ENCODE peak calls at places on chromosome 3, in four cellular contexts. G, M, C and F are unnamed samples.

GRCh38 chr3:63141-63845 is 133.3 kb upstream of the CHL1 start:
- DNase-seq in G (no peak), M (no peak), C (peak; percentile 39), F (no peak)

GRCh38 chr3:154151969-154152368 is 30.8 kb downstream of the ARHGEF26 start:
- DNase-seq in G (no peak), M (no peak), C (no peak), F (no peak)

GRCh38 chr3:58200846-58201355 is 9.9 kb downstream of the DNASE1L3 start:
- DNase-seq in G (no peak), M (no peak), C (no peak), F (no peak)

GRCh38 chr3:43094851-43095250 is 11.0 kb downstream of the POMGNT2 start:
- DNase-seq in G (no peak), M (no peak), C (no peak), F (peak; percentile 79)

GRCh38 chr3:154819491-154819890 is 260.6 kb upstream of the MME start:
- DNase-seq in G (no peak), M (no peak), C (no peak), F (no peak)

GRCh38 chr3:105883798-105884377 is 15.1 kb upstream of the CBLB start:
- DNase-seq in G (no peak), M (no peak), C (no peak), F (no peak)

GRCh38 chr3:50265988-50266387 is 3.0 kb upstream of the SEMA3B start:
- DNase-seq in G (no peak), M (no peak), C (no peak), F (peak; percentile 32)

GRCh38 chr3:65873028-65873427 is 165.7 kb downstream of the MAGI1 start:
- DNase-seq in G (no peak), M (no peak), C (no peak), F (no peak)

GRCh38 chr3:20558161-20558560 is 372.2 kb upstream of the SGO1 start:
- DNase-seq in G (no peak), M (no peak), C (no peak), F (no peak)

GRCh38 chr3:86948840-86949239 is 42.1 kb downstream of the VGLL3 start:
- DNase-seq in G (no peak), M (no peak), C (no peak), F (no peak)

GRCh38 chr3:187101184-187102072 is 37.9 kb downstream of the RPL39L start:
- DNase-seq in G (peak; percentile 55), M (peak; percentile 87), C (peak; percentile 43), F (peak; percentile 84)

GRCh38 chr3:58095471-58096145 is 87.4 kb downstream of the FLNB start:
- DNase-seq in G (no peak), M (peak; percentile 59), C (no peak), F (peak; percentile 82)

GRCh38 chr3:127750226-127751031 is 71.9 kb downstream of the MGLL start:
- DNase-seq in G (no peak), M (no peak), C (no peak), F (peak; percentile 28)

GRCh38 chr3:127406309-127407025 is 118.6 kb upstream of the PRR20G start:
- DNase-seq in G (no peak), M (peak; percentile 40), C (peak; percentile 36), F (no peak)

GRCh38 chr3:18401298-18401961 is 23.7 kb downstream of the SATB1 start:
- DNase-seq in G (no peak), M (no peak), C (no peak), F (peak; percentile 10)

GRCh38 chr3:100256724-100257123 is 4.1 kb upstream of the TBC1D23 start:
- DNase-seq in G (no peak), M (no peak), C (no peak), F (no peak)

GRCh38 chr3:25849641-25850040 is 59.8 kb downstream of the OXSM start:
- DNase-seq in G (no peak), M (no peak), C (no peak), F (no peak)

GRCh38 chr3:170914690-170915089 is 6.3 kb upstream of the EIF5A2 start:
- DNase-seq in G (no peak), M (no peak), C (no peak), F (no peak)
- H3K9me3 ChIP-seq in G (no peaks in the 10 kb centered on the region), M (peaks cover 6% of the 10 kb centered on the region), C (peaks cover 25% of the 10 kb centered on the region), F (no peaks in the 10 kb centered on the region)

DNA sequence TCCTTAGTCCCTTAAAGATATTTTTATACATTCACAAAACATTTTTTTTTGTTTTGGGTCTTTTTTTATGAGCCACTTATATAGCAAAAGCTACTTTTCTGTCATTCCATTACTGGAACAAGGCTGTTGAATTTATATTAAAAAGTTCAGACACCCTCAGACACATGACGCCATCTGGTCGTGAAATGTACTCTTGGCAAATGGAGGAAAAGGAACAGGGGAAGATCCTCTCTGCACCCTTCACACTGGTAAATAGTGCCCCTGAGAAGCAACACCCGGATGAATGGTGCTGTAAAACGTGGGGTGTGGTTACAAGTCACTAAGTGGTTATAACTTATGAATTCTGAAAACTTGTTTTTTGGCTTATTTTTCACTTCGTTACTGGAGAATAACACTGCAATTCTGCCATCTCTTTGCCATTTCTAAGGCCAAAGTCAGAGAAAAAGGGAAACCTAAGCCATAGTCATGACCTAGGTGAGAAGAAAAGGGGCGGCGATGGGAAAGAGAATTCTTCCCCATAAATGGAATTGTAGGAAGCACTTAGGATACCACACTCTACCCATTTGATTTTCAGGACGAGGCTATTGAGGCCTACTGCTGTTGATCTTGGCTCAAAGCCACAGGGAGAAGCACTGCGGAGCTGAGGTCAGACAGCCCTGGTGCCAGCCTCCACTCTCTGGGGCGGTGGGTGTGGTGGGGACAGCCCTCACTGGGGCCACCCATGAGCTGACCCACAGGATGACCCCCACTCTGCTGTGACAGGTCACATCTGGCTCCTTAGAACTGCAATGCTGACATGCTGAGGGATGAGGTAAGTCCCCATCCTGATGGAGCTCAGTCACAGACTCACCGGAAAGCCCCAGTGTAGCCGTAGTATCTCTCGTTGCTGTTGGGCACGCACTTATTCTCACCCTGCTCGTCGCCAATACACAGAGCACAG is 21.8 kb downstream of the LTF start:
- DNase-seq in G (peak; percentile 62), M (no peak), C (peak; percentile 10), F (peak; percentile 59)
- TF ChIP-seq CTCF in G (no peak), M (no peak), C (peak; percentile 54), F (peak; percentile 71)

DNA sequence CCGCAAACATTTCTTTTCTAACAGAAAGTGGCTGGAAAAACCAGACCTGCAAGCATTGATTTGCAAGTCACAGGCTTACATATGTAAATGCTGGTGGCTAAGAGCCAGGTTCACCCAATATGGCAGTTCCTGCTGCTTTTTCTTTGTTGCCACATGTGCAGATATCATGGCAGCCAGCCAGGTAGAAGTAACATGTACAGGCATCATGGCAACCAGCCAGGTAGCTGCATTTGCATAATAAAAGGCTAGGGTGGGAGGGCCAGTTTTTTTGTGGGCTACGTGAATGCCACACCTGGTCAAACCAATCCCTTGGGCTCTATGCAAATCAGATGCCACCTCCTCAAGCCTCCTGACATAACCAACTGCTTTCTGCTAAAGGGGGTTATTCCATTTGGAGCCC is 2.8 kb upstream of the SMCO1 start:
- DNase-seq in G (no peak), M (no peak), C (no peak), F (no peak)
- H3K9me3 ChIP-seq in G (peaks cover 35% of the 10 kb centered on the region), M (peaks cover 24% of the 10 kb centered on the region), C (no peaks in the 10 kb centered on the region), F (no peaks in the 10 kb centered on the region)

GRCh38 chr3:7721869-7722268 is 779.8 kb upstream of the LMCD1 start:
- DNase-seq in G (no peak), M (no peak), C (no peak), F (no peak)

DNA sequence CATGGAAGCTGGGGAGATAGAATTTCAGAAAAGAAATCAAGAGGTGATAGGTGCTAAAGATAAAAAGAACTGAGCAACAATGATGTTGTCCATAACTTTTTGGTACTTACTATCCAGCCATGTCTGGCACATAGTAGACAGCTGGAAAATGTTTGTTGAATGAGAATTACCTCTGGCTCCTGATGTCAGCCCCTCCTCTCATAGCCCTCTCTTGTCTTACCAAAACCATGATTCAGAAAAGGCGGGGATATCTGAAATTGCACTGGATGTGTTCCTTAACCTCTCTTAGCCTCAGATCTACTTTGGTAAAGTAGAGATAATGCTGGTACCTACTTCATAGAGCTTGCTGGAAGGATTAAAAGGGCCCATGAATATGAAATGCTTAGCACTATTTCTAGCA is 781.0 kb upstream of the LMCD1 start:
- DNase-seq in G (no peak), M (no peak), C (no peak), F (no peak)
- TF ChIP-seq CTCF in G (no peak), M (no peak), C (no peak), F (no peak)

GRCh38 chr3:13818919-13819318 is 61.0 kb downstream of the WNT7A start:
- DNase-seq in G (no peak), M (no peak), C (no peak), F (no peak)
- H3K9me3 ChIP-seq in G (peaks cover 27% of the 10 kb centered on the region), M (peaks cover 26% of the 10 kb centered on the region), C (no peaks in the 10 kb centered on the region), F (peaks cover 3% of the 10 kb centered on the region)

DNA sequence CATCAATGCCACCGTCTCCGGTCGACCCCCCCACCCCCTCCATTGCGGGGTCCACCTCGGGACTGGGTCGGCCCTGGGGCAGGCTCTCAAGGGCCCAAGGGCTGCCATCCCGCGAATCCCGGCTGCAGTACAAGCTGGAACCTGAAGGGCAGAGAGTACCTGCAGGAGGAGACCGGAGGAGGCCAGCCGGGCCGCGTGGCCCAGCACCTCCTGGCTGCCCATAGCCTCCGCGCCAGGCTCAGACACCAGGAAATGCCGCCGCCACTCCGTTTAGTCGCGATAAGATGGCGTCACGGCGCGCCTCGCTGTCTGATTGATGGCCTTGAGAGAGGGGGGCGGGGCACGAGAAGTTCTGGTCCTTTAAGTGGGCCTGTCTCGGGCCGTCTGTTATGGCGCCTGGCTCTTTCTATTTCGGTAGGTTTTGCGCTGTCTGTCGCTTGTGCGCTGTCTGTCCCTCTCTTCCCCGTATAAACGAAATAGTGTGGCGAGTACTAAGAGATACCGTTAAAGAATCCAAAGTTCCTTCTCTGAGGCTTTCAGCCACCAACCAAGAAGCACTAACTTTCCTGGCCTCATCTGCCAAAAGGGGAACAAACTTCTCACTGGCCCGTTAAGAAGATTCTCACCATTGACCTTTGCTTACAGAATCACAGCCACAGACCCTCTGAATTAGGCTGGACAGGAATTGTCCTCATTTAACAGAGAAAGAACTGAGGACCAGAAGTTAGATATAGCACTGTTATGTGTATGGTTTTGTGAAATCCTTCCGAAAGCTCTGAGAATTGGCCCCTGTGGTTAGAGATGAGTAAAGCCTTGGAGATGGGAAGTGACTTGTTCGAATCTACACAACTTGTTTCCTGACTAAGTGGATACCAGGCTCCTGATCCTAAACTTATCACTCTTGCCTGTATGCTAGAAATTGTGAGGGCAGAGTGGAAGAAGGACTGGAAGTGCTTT is at the start of gene RFT1:
- DNase-seq in G (peak; percentile 99), M (peak; percentile 99), C (peak; percentile 93), F (peak; percentile 99)
- TF ChIP-seq CTCF in G (no peak), M (no peak), C (no peak), F (no peak)

DNA sequence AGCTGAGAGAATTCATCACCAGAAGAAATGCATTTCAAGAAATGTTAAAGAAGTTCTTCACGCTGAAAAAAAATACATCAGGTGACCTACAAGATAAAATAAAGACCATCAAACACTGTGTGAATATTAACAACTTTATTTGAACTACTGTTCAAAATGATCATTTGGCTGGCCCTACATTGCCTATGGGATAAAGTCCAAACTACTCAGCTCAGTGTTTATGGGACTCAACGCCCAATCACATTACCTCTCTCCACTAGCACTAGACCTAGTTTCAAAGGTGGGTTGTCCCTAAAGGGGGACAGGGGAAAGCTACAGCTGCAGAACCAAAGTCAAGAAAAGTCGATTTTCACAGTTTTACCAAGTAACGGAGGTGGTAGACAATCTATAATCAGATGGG is 62.0 kb downstream of the DLG1 start:
- DNase-seq in G (no peak), M (no peak), C (peak; percentile 19), F (no peak)
- H3K9me3 ChIP-seq in G (no peaks in the 10 kb centered on the region), M (no peaks in the 10 kb centered on the region), C (no peaks in the 10 kb centered on the region), F (no peaks in the 10 kb centered on the region)